ENCODE peak calls at places on chromosomes 11 and 22, in eight cellular contexts. H is thyroid gland, R is AG04450, V is GM12865, O is hepatocyte, Q is BJ, D is CD14-positive monocyte, W is progenitor cell of endocrine pancreas. Z is an unnamed sample.

GRCh38 chr22:39663751-39664150 is 93.2 kb downstream of the CACNA1I start:
- DNase-seq in H (no peak), R (no peak), V (no peak), O (no peak), Q (no peak), D (no peak), W (no peak), Z (no peak)

GRCh38 chr22:25125693-25126357 is 73.8 kb upstream of the CRYBB3 start:
- DNase-seq in H (no peak), R (no peak), V (no peak), O (no peak), Q (no peak), D (no peak), W (no peak), Z (no peak)

GRCh38 chr11:68659158-68659921 is 25.0 kb upstream of the GAL start:
- DNase-seq in H (peak), R (peak), V (no peak), O (peak), Q (peak), D (no peak), W (no peak), Z (no peak)

GRCh38 chr22:40605676-40606250 is 30.8 kb downstream of the MRTFA start:
- DNase-seq in H (no peak), R (no peak), V (no peak), O (no peak), Q (no peak), D (no peak), W (no peak), Z (no peak)

GRCh38 chr22:41762980-41763779 is 37.3 kb upstream of the CCDC134 start:
- DNase-seq in H (no peak), R (no peak), V (peak), O (peak), Q (no peak), D (no peak), W (peak), Z (peak)

GRCh38 chr11:67996622-67997459 is 7.1 kb downstream of the UNC93B1 start:
- DNase-seq in H (peak), R (no peak), V (peak), O (peak), Q (no peak), D (peak), W (no peak), Z (no peak)

GRCh38 chr11:60842688-60843605 is 1.0 kb downstream of the CCDC86 start:
- DNase-seq in H (no peak), R (no peak), V (no peak), O (no peak), Q (no peak), D (no peak), W (no peak), Z (no peak)

GRCh38 chr11:86790073-86790727 is 10.1 kb upstream of the PRSS23 start:
- DNase-seq in H (no peak), R (no peak), V (no peak), O (peak), Q (no peak), D (no peak), W (no peak), Z (no peak)

GRCh38 chr11:64888761-64889511 is 10.5 kb upstream of the EHD1 start:
- DNase-seq in H (peak), R (no peak), V (no peak), O (peak), Q (no peak), D (no peak), W (no peak), Z (no peak)

GRCh38 chr11:12287374-12288211 is 89.8 kb upstream of the PARVA start:
- DNase-seq in H (no peak), R (peak), V (peak), O (peak), Q (peak), D (no peak), W (peak), Z (peak)

GRCh38 chr22:38416621-38417251 is 38.3 kb downstream of the KCNJ4 start:
- DNase-seq in H (no peak), R (no peak), V (no peak), O (peak), Q (no peak), D (no peak), W (no peak), Z (no peak)

GRCh38 chr11:69819541-69820070 is 390 bp upstream of the FGF3 start:
- DNase-seq in H (no peak), R (no peak), V (no peak), O (no peak), Q (no peak), D (no peak), W (no peak), Z (no peak)

GRCh38 chr22:38244106-38244505 is 28.7 kb downstream of the TMEM184B start:
- DNase-seq in H (no peak), R (no peak), V (peak), O (no peak), Q (no peak), D (no peak), W (no peak), Z (no peak)

GRCh38 chr11:122197055-122197987 is 81.3 kb upstream of the BLID start:
- DNase-seq in H (no peak), R (peak), V (no peak), O (peak), Q (peak), D (no peak), W (no peak), Z (no peak)

GRCh38 chr22:23240639-23241389 is 60.5 kb downstream of the BCR start:
- DNase-seq in H (no peak), R (no peak), V (peak), O (no peak), Q (no peak), D (no peak), W (no peak), Z (no peak)

GRCh38 chr22:29738118-29738815 is 18.5 kb downstream of the CABP7 start:
- DNase-seq in H (no peak), R (no peak), V (no peak), O (no peak), Q (no peak), D (no peak), W (no peak), Z (no peak)

GRCh38 chr11:30635401-30635989 is 49.3 kb upstream of the MPPED2 start:
- DNase-seq in H (peak), R (no peak), V (no peak), O (peak), Q (no peak), D (no peak), W (peak), Z (no peak)

GRCh38 chr22:22968366-22968765 is 80.8 kb downstream of the IGLL5 start:
- DNase-seq in H (no peak), R (no peak), V (no peak), O (no peak), Q (no peak), D (no peak), W (no peak), Z (no peak)

GRCh38 chr22:27952091-27952490 is 33.0 kb upstream of the PITPNB start:
- DNase-seq in H (no peak), R (peak), V (no peak), O (no peak), Q (no peak), D (no peak), W (no peak), Z (no peak)

GRCh38 chr22:29740216-29740615 is 20.4 kb downstream of the CABP7 start:
- DNase-seq in H (no peak), R (no peak), V (no peak), O (no peak), Q (no peak), D (no peak), W (no peak), Z (no peak)

GRCh38 chr11:20114588-20114987 is 45.7 kb downstream of the DBX1 start:
- DNase-seq in H (no peak), R (no peak), V (no peak), O (no peak), Q (no peak), D (no peak), W (no peak), Z (no peak)

GRCh38 chr11:95898782-95899181 is 25.1 kb downstream of the MTMR2 start:
- DNase-seq in H (no peak), R (no peak), V (no peak), O (no peak), Q (no peak), D (no peak), W (no peak), Z (no peak)

GRCh38 chr22:39808087-39808486 is 85.5 kb downstream of the ENTHD1 start:
- DNase-seq in H (peak), R (no peak), V (peak), O (no peak), Q (no peak), D (no peak), W (no peak), Z (no peak)

GRCh38 chr11:131889146-131889577 is 518.7 kb downstream of the NTM start:
- DNase-seq in H (no peak), R (peak), V (peak), O (peak), Q (peak), D (no peak), W (no peak), Z (no peak)

GRCh38 chr11:73729594-73730206 is 31.2 kb downstream of the RAB6A start:
- DNase-seq in H (no peak), R (no peak), V (no peak), O (peak), Q (no peak), D (no peak), W (peak), Z (no peak)

GRCh38 chr11:18721576-18722292 is 4.3 kb downstream of the IGSF22 start:
- DNase-seq in H (peak), R (no peak), V (peak), O (peak), Q (no peak), D (no peak), W (peak), Z (peak)

GRCh38 chr22:46578824-46579561 is 41.2 kb upstream of the GRAMD4 start:
- DNase-seq in H (peak), R (no peak), V (no peak), O (peak), Q (no peak), D (peak), W (no peak), Z (no peak)

GRCh38 chr11:79437981-79438630 is 2.7 kb downstream of the TENM4 start:
- DNase-seq in H (peak), R (no peak), V (no peak), O (peak), Q (no peak), D (no peak), W (no peak), Z (peak)

GRCh38 chr11:33722579-33723234 is 13.5 kb downstream of the CD59 start:
- DNase-seq in H (no peak), R (no peak), V (peak), O (no peak), Q (no peak), D (no peak), W (no peak), Z (peak)

DNA sequence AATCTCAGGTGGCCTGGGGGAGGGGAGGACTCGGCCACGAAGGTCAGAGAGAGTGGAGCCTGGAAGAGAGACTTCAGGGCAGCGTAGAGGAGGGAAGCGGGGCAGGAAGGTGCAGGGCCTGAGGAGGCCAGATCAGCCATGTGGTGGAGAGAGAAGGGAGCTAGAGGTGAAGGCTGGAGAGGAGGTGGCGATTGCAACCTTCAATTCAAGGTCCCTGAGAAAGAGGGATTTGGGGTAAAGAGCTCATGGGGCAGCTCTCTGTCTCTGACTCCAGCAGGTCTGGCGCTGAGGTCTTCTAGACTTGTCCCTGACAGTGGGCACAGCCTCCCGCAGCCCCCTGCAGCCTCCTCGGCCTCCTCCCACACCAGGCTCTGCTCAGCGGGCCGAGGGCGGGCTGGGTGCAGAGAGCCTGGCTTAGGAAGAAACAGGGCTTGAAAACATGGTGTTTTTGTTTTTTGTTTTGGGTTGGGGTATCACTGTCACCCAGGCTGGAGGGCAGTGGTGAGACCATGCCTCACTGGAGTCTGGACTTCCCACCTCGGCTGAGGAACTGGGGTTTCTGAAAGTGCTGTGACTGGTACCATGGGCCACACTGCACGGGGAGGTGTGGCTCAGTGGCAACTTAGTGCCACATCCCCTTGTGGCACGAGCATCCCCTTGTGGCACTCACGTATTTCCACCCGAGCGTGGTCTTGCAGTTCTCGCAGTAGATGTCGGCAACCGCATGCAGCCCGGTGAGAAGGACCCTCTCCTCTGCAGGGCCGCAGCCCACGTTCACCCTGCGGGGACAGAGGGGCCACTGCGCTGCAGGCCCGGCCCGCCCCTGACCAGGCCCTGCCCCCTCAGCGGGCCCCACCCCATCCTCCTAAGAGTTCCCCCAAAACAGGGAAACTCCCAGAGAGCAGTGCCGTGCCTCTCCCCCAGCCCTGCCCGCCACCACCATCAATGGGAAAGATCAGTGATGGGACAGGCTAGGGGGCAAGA is 32.6 kb downstream of the YPEL1 start:
- DNase-seq in H (no peak), R (no peak), V (no peak), O (no peak), Q (no peak), D (no peak), W (no peak), Z (no peak)
- TF ChIP-seq CTCF in H (no peak), R (no peak), V (no peak), O (no peak), Q (no peak), D (no peak), W (no peak), Z (no peak)

GRCh38 chr11:114258696-114259095 is 37.5 kb upstream of the NNMT start:
- DNase-seq in H (no peak), R (no peak), V (no peak), O (no peak), Q (no peak), D (no peak), W (no peak), Z (no peak)
- TF ChIP-seq CTCF in H (no peak), R (no peak), V (no peak), O (no peak), Q (no peak), D (no peak), W (no peak), Z (no peak)

GRCh38 chr11:129766858-129767604 is 48.6 kb upstream of the TMEM45B start:
- DNase-seq in H (peak), R (no peak), V (peak), O (peak), Q (no peak), D (no peak), W (peak), Z (no peak)
- TF ChIP-seq CTCF in H (peak), R (peak), V (peak), O (peak), Q (peak), D (peak), W (peak), Z (peak)

GRCh38 chr11:111836766-111837165 is 34.6 kb downstream of the ALG9 start:
- DNase-seq in H (no peak), R (no peak), V (peak), O (peak), Q (no peak), D (no peak), W (no peak), Z (peak)
- TF ChIP-seq CTCF in H (no peak), R (no peak), V (no peak), O (no peak), Q (no peak), D (no peak), W (no peak), Z (no peak)

GRCh38 chr22:45310331-45311032 is 748 bp downstream of the FAM118A start:
- DNase-seq in H (peak), R (no peak), V (no peak), O (no peak), Q (no peak), D (no peak), W (no peak), Z (no peak)

GRCh38 chr22:45311033-45311531 is 1.3 kb downstream of the FAM118A start:
- DNase-seq in H (no peak), R (no peak), V (no peak), O (peak), Q (no peak), D (no peak), W (no peak), Z (no peak)

GRCh38 chr22:45312415-45312814 is 2.7 kb downstream of the FAM118A start:
- DNase-seq in H (no peak), R (no peak), V (no peak), O (no peak), Q (no peak), D (no peak), W (no peak), Z (no peak)

GRCh38 chr22:45308624-45309421 is 911 bp upstream of the FAM118A start:
- DNase-seq in H (peak), R (no peak), V (peak), O (no peak), Q (no peak), D (no peak), W (no peak), Z (no peak)

DNA sequence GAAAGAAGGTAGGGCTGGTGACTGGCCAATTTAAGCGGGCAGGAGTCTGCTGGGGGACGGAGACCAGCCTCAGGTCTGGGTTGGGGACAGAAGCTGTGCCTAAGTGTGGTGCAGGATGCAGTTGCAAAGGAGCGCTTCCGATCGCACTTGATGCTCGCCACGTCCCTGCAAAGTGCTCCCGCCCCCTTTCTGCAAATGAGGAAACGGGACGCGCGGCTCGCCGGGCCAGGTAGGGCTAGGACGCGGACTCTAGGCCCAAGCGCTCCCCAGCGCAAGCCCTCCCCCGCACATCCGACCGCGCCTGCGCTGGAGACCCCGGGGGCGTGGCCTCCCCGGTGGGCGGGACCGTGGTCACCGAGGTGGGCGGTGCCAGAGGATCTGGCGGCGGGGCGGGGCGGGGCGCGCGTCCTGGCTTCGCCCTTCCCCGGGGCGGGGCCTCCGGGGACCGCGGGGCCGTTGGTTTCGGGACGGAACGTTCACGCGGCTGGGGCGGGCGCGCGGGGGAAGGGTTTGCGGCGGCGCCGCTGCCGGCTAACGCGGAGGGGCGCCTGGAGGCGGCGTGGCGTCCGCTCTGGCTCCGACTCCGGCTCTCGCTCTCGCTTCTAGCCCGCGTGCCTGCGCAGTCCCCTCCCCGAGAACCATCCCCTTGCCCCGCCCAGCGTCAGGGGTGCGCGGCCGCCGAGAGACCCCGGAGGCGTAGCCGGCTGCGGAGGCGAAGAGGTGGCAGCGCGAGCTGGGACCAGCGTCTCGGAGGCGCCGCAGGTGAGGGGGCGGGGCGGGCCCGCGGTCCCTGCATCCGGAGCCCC is at the start of gene FAM118A:
- DNase-seq in H (peak), R (peak), V (peak), O (peak), Q (peak), D (peak), W (peak), Z (peak)
- TF ChIP-seq CTCF in H (peak), R (no peak), V (no peak), O (no peak), Q (peak), D (no peak), W (no peak), Z (no peak)

DNA sequence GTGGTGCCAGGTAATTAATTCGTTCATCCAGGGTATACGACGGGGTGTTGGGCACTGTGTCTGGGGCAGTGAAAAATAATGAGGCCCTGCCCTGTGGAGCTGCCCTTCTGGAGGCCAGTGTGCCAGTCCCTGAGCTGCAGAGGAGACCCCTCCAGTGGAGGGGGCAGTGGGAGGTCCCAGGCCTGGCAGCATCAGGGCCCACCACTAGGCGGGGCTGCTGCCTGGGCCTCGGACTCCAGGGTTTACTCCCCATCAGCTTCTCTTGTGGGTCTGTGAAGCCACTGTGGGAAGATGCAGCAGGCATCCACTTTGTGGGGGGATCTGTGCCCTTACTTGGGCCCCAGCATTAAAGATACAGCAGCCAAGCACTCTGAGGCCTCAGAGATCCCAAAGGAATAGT is 17.4 kb upstream of the TMPRSS6 start:
- DNase-seq in H (no peak), R (no peak), V (no peak), O (no peak), Q (no peak), D (no peak), W (no peak), Z (no peak)
- TF ChIP-seq CTCF in H (no peak), R (peak), V (peak), O (peak), Q (peak), D (no peak), W (peak), Z (peak)